ENCODE peak calls at places on chromosomes 3 and 15, in seven cellular contexts. L is stimulated activated CD8-positive, alpha-beta memory T cell treated with anti-CD3 and anti-CD28 coated beads, Interleukin-4, amount 100 ng/mL, for 48 hours; B is dorsolateral prefrontal cortex; G is GM06990; Z is GM10248; Y is epithelial cell of proximal tubule; Q is HEK293T. E is an unnamed sample.

GRCh38 chr15:51724673-51725072 is 12.8 kb downstream of the LYSMD2 start:
- DNase-seq in L (no peak), B (no peak), G (no peak), Z (no peak), Y (no peak), Q (no peak), E (no peak)

GRCh38 chr3:64244011-64244942 is 19.0 kb upstream of the PRICKLE2 start:
- DNase-seq in L (no peak), B (no peak), G (peak; percentile 13), Z (no peak), Y (no peak), Q (peak; percentile 39), E (peak; percentile 34)

GRCh38 chr3:186411994-186412393 is 50.0 kb upstream of the DGKG start:
- DNase-seq in L (peak; percentile 50), B (no peak), G (no peak), Z (peak; percentile 39), Y (no peak), Q (no peak), E (no peak)

GRCh38 chr3:191306428-191306827 is 22.8 kb upstream of the CCDC50 start:
- DNase-seq in L (no peak), B (no peak), G (no peak), Z (no peak), Y (no peak), Q (no peak), E (no peak)

GRCh38 chr3:64223809-64224570 is 1.3 kb downstream of the PRICKLE2 start:
- DNase-seq in L (no peak), B (peak; percentile 70), G (no peak), Z (no peak), Y (no peak), Q (no peak), E (no peak)

GRCh38 chr15:66133247-66133646 is 120.3 kb downstream of the MEGF11 start:
- DNase-seq in L (no peak), B (peak; percentile 87), G (no peak), Z (no peak), Y (no peak), Q (no peak), E (no peak)

GRCh38 chr15:60162251-60162650 is 158.1 kb downstream of the FOXB1 start:
- DNase-seq in L (no peak), B (no peak), G (no peak), Z (no peak), Y (no peak), Q (no peak), E (no peak)

GRCh38 chr3:29693863-29694262 is 413.0 kb downstream of the RBMS3 start:
- DNase-seq in L (no peak), B (no peak), G (no peak), Z (no peak), Y (peak; percentile 96), Q (no peak), E (peak; percentile 73)

GRCh38 chr3:81829946-81830345 is 68.5 kb upstream of the GBE1 start:
- DNase-seq in L (no peak), B (no peak), G (no peak), Z (no peak), Y (no peak), Q (no peak), E (no peak)

GRCh38 chr3:69784854-69785523 is 45.7 kb downstream of the MITF start:
- DNase-seq in L (no peak), B (peak; percentile 58), G (no peak), Z (no peak), Y (no peak), Q (peak; percentile 50), E (peak; percentile 63)

GRCh38 chr15:74291101-74292071 is 55.3 kb downstream of the CCDC33 start:
- DNase-seq in L (peak; percentile 94), B (no peak), G (peak; percentile 69), Z (peak; percentile 87), Y (no peak), Q (peak; percentile 88), E (peak; percentile 61)

GRCh38 chr15:85770014-85770721 is 24.6 kb downstream of the KLHL25 start:
- DNase-seq in L (no peak), B (no peak), G (no peak), Z (no peak), Y (no peak), Q (no peak), E (no peak)

GRCh38 chr3:167066977-167067843 is 312.9 kb downstream of the ZBBX start:
- DNase-seq in L (no peak), B (no peak), G (no peak), Z (no peak), Y (no peak), Q (peak; percentile 28), E (peak; percentile 57)

GRCh38 chr3:11514191-11514770 is 129.4 kb downstream of the VGLL4 start:
- DNase-seq in L (no peak), B (no peak), G (no peak), Z (no peak), Y (peak; percentile 39), Q (no peak), E (peak; percentile 41)

GRCh38 chr3:24100694-24101402 is 155.8 kb downstream of the NR1D2 start:
- DNase-seq in L (no peak), B (no peak), G (no peak), Z (no peak), Y (peak; percentile 32), Q (no peak), E (peak; percentile 66)

GRCh38 chr3:24128195-24129005 is 183.3 kb downstream of the NR1D2 start:
- DNase-seq in L (no peak), B (no peak), G (no peak), Z (no peak), Y (peak; percentile 48), Q (no peak), E (no peak)

GRCh38 chr15:96356494-96357455 is 26.3 kb downstream of the NR2F2 start:
- DNase-seq in L (peak; percentile 90), B (no peak), G (peak; percentile 85), Z (peak; percentile 79), Y (no peak), Q (peak; percentile 71), E (peak; percentile 77)

GRCh38 chr3:50212502-50212901 is 7.4 kb downstream of the SLC38A3 start:
- DNase-seq in L (no peak), B (no peak), G (no peak), Z (no peak), Y (no peak), Q (no peak), E (no peak)

GRCh38 chr3:120497318-120497717 is 46.5 kb upstream of the FSTL1 start:
- DNase-seq in L (no peak), B (no peak), G (no peak), Z (no peak), Y (peak; percentile 69), Q (no peak), E (peak; percentile 67)

GRCh38 chr15:56342653-56343052 is 22.6 kb upstream of the TEX9 start:
- DNase-seq in L (no peak), B (no peak), G (no peak), Z (no peak), Y (no peak), Q (no peak), E (no peak)

GRCh38 chr3:312170-312569 is 115.6 kb downstream of the CHL1 start:
- DNase-seq in L (no peak), B (no peak), G (no peak), Z (no peak), Y (no peak), Q (no peak), E (no peak)

GRCh38 chr3:151869186-151869585 is 4.3 kb upstream of the SUCNR1 start:
- DNase-seq in L (no peak), B (no peak), G (no peak), Z (no peak), Y (no peak), Q (no peak), E (no peak)

GRCh38 chr15:50355980-50356379 is 982 bp upstream of the GABPB1 start:
- DNase-seq in L (no peak), B (no peak), G (no peak), Z (no peak), Y (no peak), Q (no peak), E (no peak)

GRCh38 chr15:62527387-62527786 is 362.3 kb upstream of the C2CD4B start:
- DNase-seq in L (no peak), B (no peak), G (no peak), Z (no peak), Y (no peak), Q (no peak), E (no peak)

GRCh38 chr3:155227141-155227540 is 66.3 kb downstream of the STRIT1 start:
- DNase-seq in L (no peak), B (no peak), G (no peak), Z (no peak), Y (no peak), Q (no peak), E (no peak)

GRCh38 chr3:115092220-115092791 is 54.8 kb downstream of the ZBTB20 start:
- DNase-seq in L (peak; percentile 60), B (peak; percentile 72), G (no peak), Z (peak; percentile 17), Y (no peak), Q (peak; percentile 52), E (peak; percentile 53)

GRCh38 chr15:59252137-59252536 is 45.5 kb downstream of the LDHAL6B start:
- DNase-seq in L (no peak), B (no peak), G (no peak), Z (no peak), Y (no peak), Q (no peak), E (no peak)

GRCh38 chr3:111636506-111636905 is 41.4 kb upstream of the ZBED2 start:
- DNase-seq in L (no peak), B (no peak), G (no peak), Z (no peak), Y (no peak), Q (no peak), E (no peak)

GRCh38 chr3:65597952-65598413 is 440.7 kb downstream of the MAGI1 start:
- DNase-seq in L (no peak), B (peak; percentile 55), G (no peak), Z (peak; percentile 7), Y (no peak), Q (no peak), E (no peak)

GRCh38 chr15:96416218-96416933 is 85.9 kb downstream of the NR2F2 start:
- DNase-seq in L (no peak), B (no peak), G (no peak), Z (no peak), Y (no peak), Q (no peak), E (no peak)

GRCh38 chr3:12716605-12717121 is 42.4 kb downstream of the TMEM40 start:
- DNase-seq in L (no peak), B (no peak), G (no peak), Z (no peak), Y (no peak), Q (no peak), E (peak; percentile 53)

GRCh38 chr3:182562274-182562673 is 231.0 kb upstream of the ATP11B start:
- DNase-seq in L (no peak), B (no peak), G (no peak), Z (no peak), Y (no peak), Q (no peak), E (no peak)

E was measured in Caki2.